ENCODE peak calls at places on chromosomes 16 and 17, in eight cellular contexts. O is IMR-90; B is activated T-helper 1 cell treated with anti-CD3 and anti-CD28 coated beads, Interleukin-2, amount 50 U/mL, for 16 hours; C is mucosa of gallbladder; V is T47D; Z is activated T-helper 2 cell treated with anti-CD3 and anti-CD28 coated beads, Interferon-gamma antibody, Interleukin-2, Interleukin-4, amounts not matched to agents 10 μg/mL and 5 μg/mL and 100 μg/mL, durations not matched to agents 14 hours and 24 hours and 36 hours; K is WERI-Rb-1; G is EL. U is an unnamed sample.

GRCh38 chr16:86216591-86216990 is 293.7 kb upstream of the FOXF1 start:
- DNase-seq in O (no peak), G (no peak), V (no peak), C (no peak), K (no peak), B (no peak), Z (no peak), U (no peak)

GRCh38 chr17:83192161-83192788 is 112.9 kb downstream of the METRNL start:
- DNase-seq in V (no peak), B (no peak), C (no peak), O (peak), G (peak), Z (peak), K (peak), U (peak)

GRCh38 chr16:12271006-12271405 is 294.5 kb downstream of the SNX29 start:
- DNase-seq in K (peak), O (peak), Z (no peak), G (peak), B (no peak), C (peak), V (no peak), U (peak)

GRCh38 chr16:26071383-26071782 is 379.6 kb downstream of the HS3ST4 start:
- DNase-seq in K (no peak), B (no peak), Z (no peak), G (no peak), V (no peak), O (no peak), C (no peak), U (no peak)

GRCh38 chr17:34199932-34200534 is 55.1 kb upstream of the CCL2 start:
- DNase-seq in O (peak), C (peak), V (peak), B (peak), K (peak), Z (peak), G (peak), U (peak)

GRCh38 chr16:85752511-85753420 is 1.9 kb upstream of the C16orf74 start:
- DNase-seq in G (peak), O (peak), K (peak), B (no peak), C (peak), Z (no peak), V (peak), U (no peak)

GRCh38 chr17:18261146-18261515 is 669 bp downstream of the MIEF2 start:
- DNase-seq in O (peak), B (no peak), Z (no peak), C (peak), V (peak), K (peak), G (peak), U (peak)

GRCh38 chr16:5428932-5429331 is 331.3 kb upstream of the EEF2KMT start:
- DNase-seq in B (no peak), K (peak), Z (no peak), C (no peak), O (no peak), G (no peak), V (peak), U (no peak)

GRCh38 chr17:70345061-70345460 is 175.7 kb downstream of the KCNJ2 start:
- DNase-seq in B (no peak), C (no peak), K (no peak), Z (no peak), G (no peak), V (no peak), O (no peak), U (no peak)

GRCh38 chr16:24670623-24671454 is 58.6 kb upstream of the TNRC6A start:
- DNase-seq in K (no peak), B (no peak), V (no peak), Z (no peak), O (peak), G (peak), C (no peak), U (peak)

GRCh38 chr16:22427556-22427955 is 53.1 kb upstream of the CDR2 start:
- DNase-seq in C (no peak), O (no peak), B (no peak), G (no peak), V (no peak), K (no peak), Z (no peak), U (no peak)

GRCh38 chr16:67528222-67528869 is at the start of gene RIPOR1:
- DNase-seq in G (peak), V (peak), B (no peak), C (no peak), O (no peak), K (peak), Z (no peak), U (peak)

GRCh38 chr17:78176548-78177025 is 8.2 kb downstream of the SYNGR2 start:
- DNase-seq in K (peak), V (peak), C (peak), Z (peak), G (peak), O (peak), B (peak), U (peak)

GRCh38 chr17:222172-222571 is 40.7 kb upstream of the DOC2B start:
- DNase-seq in G (no peak), C (no peak), V (no peak), Z (no peak), B (no peak), K (peak), O (no peak), U (no peak)

GRCh38 chr16:50910698-50911025 is 168.8 kb downstream of the CYLD start:
- DNase-seq in G (no peak), C (no peak), K (peak), O (no peak), Z (no peak), B (no peak), V (no peak), U (no peak)

U was measured in AG08395.